ENCODE peak calls at places on chromosomes 16 and 17, in nine cellular contexts. U, Y, K, Q, T, M, I, Z and H are unnamed samples.

GRCh38 chr17:48013876-48014602 is 23.6 kb downstream of the COPZ2 start:
- DNase-seq in K (no peak), I (peak), Q (no peak), Y (no peak), U (no peak), M (no peak), Z (no peak), T (no peak), H (no peak)

GRCh38 chr17:47072881-47073280 is 93.8 kb upstream of the RPRML start:
- DNase-seq in M (no peak), U (peak), Q (no peak), T (no peak), K (no peak), I (no peak), Z (peak), Y (no peak), H (no peak)

GRCh38 chr17:79651266-79651665 is 40.4 kb upstream of the RBFOX3 start:
- DNase-seq in U (no peak), T (no peak), I (no peak), K (no peak), Q (no peak), M (no peak), Z (no peak), Y (peak), H (no peak)

GRCh38 chr17:49132699-49133364 is at the start of gene B4GALNT2:
- DNase-seq in K (peak), I (no peak), T (no peak), Q (peak), Z (no peak), Y (no peak), M (no peak), U (no peak), H (no peak)

GRCh38 chr17:36017799-36018198 is at the start of gene CCL23:
- DNase-seq in Z (no peak), I (no peak), T (no peak), Q (no peak), K (no peak), M (no peak), Y (no peak), U (no peak), H (no peak)

GRCh38 chr17:77738666-77739531 is 219.6 kb upstream of the TNRC6C start:
- DNase-seq in K (no peak), T (no peak), I (peak), U (no peak), M (no peak), Y (no peak), Z (no peak), Q (no peak), H (no peak)

GRCh38 chr16:4184038-4184702 is 57.7 kb downstream of the SRL start:
- DNase-seq in Z (no peak), M (no peak), T (no peak), I (peak), Q (no peak), K (no peak), U (no peak), Y (no peak), H (no peak)

GRCh38 chr16:17511340-17511739 is 40.6 kb upstream of the XYLT1 start:
- DNase-seq in Y (no peak), T (no peak), I (no peak), M (peak), U (peak), K (no peak), Z (peak), Q (no peak), H (no peak)

GRCh38 chr16:71933913-71934696 is 38.8 kb downstream of the IST1 start:
- DNase-seq in T (no peak), U (no peak), I (no peak), Q (no peak), M (no peak), Y (no peak), Z (peak), K (peak), H (no peak)

GRCh38 chr16:1666316-1666715 is 11.8 kb upstream of the JPT2 start:
- DNase-seq in M (no peak), Z (no peak), T (no peak), Q (no peak), U (no peak), Y (no peak), K (no peak), I (no peak), H (no peak)

GRCh38 chr17:75505640-75506039 is 9.7 kb downstream of the CASKIN2 start:
- DNase-seq in K (no peak), I (peak), Y (no peak), M (no peak), U (no peak), Z (no peak), Q (no peak), T (no peak), H (no peak)

GRCh38 chr17:41486809-41487530 is 2.7 kb downstream of the KRT36 start:
- DNase-seq in I (peak), M (no peak), Q (peak), Z (no peak), T (peak), K (no peak), Y (no peak), U (no peak), H (no peak)

GRCh38 chr16:86079185-86079885 is 180.4 kb downstream of the IRF8 start:
- DNase-seq in T (no peak), Q (no peak), U (no peak), I (peak), Z (no peak), Y (no peak), M (no peak), K (no peak), H (no peak)

GRCh38 chr17:56926270-56926669 is 12.4 kb upstream of the TRIM25 start:
- DNase-seq in M (no peak), T (no peak), I (no peak), Q (no peak), Z (no peak), U (no peak), Y (no peak), K (no peak), H (no peak)

GRCh38 chr17:71919181-71919580 is 201.6 kb upstream of the SOX9 start:
- DNase-seq in T (no peak), U (no peak), Y (no peak), Z (peak), I (no peak), Q (no peak), K (no peak), M (no peak), H (no peak)

DNA sequence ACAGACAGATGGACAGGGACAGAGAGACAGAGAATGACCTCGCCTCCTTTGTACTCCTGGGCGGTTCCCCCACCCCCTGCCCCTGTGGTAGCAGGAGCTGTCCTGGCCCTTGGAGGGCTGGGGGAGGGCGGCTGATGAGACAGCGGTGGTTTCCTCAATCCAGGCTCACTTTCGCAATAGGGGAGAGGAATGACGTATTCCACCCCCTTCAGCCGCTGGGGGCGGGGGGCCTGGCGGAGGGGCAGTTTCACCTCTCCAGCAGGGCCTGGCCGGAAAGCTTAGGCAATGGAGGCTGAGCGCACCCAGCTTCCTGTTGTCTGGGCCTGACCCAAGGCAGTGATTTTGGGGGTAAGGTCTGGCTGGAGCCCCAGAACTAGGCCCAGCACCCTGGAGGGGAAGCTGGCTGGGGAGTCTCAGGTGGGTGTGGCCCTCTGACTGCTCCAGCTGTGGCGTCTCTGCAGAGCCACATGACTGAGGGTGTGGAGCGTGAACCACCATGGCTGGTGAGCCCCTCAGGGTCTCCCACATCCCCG is 7.4 kb downstream of the FMNL1 start:
- DNase-seq in Y (no peak), T (peak), M (peak), K (peak), Q (peak), Z (peak), I (peak), U (peak), H (no peak)
- H3K4me3 ChIP-seq in Y (no peak), T (peak), M (no peak), K (no peak), Q (no peak), Z (no peak), I (peak), U (no peak), H (no peak)

DNA sequence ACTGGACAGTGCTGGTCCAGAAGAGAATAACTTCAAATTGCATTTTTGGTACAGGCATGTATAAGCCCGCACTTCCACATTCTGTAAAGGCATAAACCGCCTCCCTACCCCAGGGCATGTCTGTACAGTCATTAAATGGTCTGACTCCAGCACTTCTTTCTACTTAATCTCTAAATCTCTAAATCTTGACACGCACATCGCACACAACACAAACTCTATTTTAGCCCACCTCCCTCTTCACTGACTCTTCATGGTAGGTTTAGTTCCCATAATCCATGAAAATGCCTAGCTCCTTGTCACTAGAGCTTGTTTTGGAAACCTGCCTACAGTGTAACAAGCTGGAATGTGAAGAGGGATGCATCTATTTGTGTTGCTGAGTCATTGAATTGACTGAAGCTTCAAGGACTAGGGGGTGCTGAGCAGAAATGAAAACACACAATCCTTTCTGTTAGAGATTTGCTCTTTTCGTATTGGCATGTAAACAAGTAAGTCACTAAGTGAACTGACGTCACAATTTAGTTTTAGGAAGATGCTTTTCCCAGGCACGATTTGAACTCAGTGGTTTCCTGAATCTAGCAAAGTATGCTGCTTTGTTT is 1.6 kb upstream of the DUSP14 start:
- DNase-seq in Y (peak), T (no peak), Q (no peak), I (no peak), Z (peak), M (peak), U (peak), K (peak), H (no peak)
- H3K4me3 ChIP-seq in Y (no peak), T (peak), Q (peak), I (no peak), Z (peak), M (peak), U (peak), K (peak), H (no peak)

DNA sequence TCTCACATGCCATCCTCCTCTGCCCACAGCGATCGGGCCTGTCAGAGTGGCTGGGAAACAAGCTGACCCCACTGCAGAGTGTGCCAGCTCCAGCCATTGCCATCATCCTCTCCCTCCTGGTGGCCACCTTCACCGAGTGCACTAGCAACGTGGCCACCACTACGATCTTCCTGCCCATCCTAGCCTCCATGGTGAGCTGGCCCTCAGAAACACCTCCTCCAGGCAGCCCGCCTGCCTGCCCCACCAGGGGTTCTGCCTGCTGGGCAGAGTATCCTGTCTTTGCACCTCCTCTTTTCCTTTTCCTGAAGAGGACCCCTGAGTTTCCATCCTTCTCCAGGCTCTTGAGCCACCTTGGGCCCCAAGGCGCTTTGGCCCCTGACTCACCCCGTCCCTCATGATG is 10.5 kb upstream of the FOXN1 start:
- DNase-seq in K (no peak), I (no peak), M (no peak), Z (no peak), Y (no peak), Q (no peak), T (no peak), U (no peak), H (no peak)
- H3K4me3 ChIP-seq in K (no peak), I (no peak), M (no peak), Z (no peak), Y (no peak), Q (no peak), T (no peak), U (no peak), H (no peak)

GRCh38 chr17:81958633-81959342 is 2.2 kb downstream of the NOTUM start:
- DNase-seq in U (no peak), Q (no peak), I (no peak), Z (no peak), K (no peak), Y (no peak), T (no peak), M (no peak), H (no peak)
- H3K4me3 ChIP-seq in U (no peak), Q (no peak), I (no peak), Z (no peak), K (no peak), Y (no peak), T (peak), M (no peak), H (peak)

GRCh38 chr16:47079883-47080282 is 63.9 kb downstream of the NETO2 start:
- DNase-seq in Y (no peak), Q (no peak), I (no peak), U (no peak), K (no peak), Z (no peak), T (no peak), M (no peak), H (no peak)
- H3K4me3 ChIP-seq in Y (no peak), Q (no peak), I (no peak), U (no peak), K (no peak), Z (no peak), T (no peak), M (no peak), H (no peak)

GRCh38 chr17:32007463-32008298 is 498 bp downstream of the LRRC37B start:
- DNase-seq in I (no peak), Y (peak), Z (peak), Q (peak), T (peak), U (no peak), K (peak), M (no peak), H (peak)

GRCh38 chr17:32009262-32009542 is 2.0 kb downstream of the LRRC37B start:
- DNase-seq in M (no peak), Z (no peak), Y (no peak), K (no peak), Q (no peak), I (peak), T (no peak), U (no peak), H (no peak)

GRCh38 chr17:32015245-32016013 is 8.2 kb downstream of the LRRC37B start:
- DNase-seq in T (no peak), K (no peak), Y (no peak), U (no peak), I (peak), M (no peak), Z (peak), Q (no peak), H (no peak)

GRCh38 chr17:32006957-32007462 is at the start of gene LRRC37B:
- DNase-seq in Y (peak), T (peak), Z (peak), K (peak), I (peak), M (no peak), U (no peak), Q (peak), H (peak)

GRCh38 chr17:32010114-32010513 is 2.9 kb downstream of the LRRC37B start:
- DNase-seq in I (no peak), U (no peak), M (no peak), Z (no peak), T (no peak), Y (no peak), Q (no peak), K (no peak), H (no peak)
- H3K4me3 ChIP-seq in I (no peak), U (no peak), M (no peak), Z (no peak), T (peak), Y (no peak), Q (no peak), K (no peak), H (no peak)

DNA sequence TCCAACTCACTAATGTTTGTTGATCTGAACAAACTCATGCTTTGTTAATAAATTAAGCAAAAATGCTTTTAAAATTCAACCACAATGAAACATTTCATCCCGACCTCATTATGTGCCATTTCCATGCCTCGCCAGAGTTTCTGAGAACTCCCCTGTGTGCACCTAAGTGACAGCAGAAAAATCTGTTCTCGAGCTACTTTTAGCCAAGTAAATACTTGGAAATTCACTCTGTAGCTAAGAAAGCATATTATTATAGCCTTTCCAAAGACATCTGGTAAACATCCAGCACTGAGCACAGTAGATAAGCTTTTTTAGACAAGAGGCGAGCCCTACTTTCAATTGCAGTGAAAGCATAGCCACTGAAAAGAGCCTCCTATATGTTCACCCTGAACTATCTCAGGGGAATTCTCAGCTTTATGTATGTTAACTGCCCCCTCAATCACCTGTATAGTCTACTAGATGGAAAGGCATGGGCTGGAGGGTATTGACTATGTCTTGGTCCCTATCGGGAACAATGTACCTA is 242.8 kb upstream of the PSMD7 start:
- DNase-seq in U (no peak), Y (no peak), Z (no peak), T (no peak), K (no peak), Q (no peak), I (no peak), M (no peak), H (no peak)
- H3K4me3 ChIP-seq in U (no peak), Y (no peak), Z (no peak), T (no peak), K (no peak), Q (no peak), I (no peak), M (no peak), H (no peak)

GRCh38 chr17:29430275-29430674 is 40.1 kb downstream of the TAOK1 start:
- DNase-seq in Q (no peak), Y (no peak), K (no peak), U (no peak), Z (no peak), T (no peak), M (no peak), I (no peak), H (no peak)
- H3K4me3 ChIP-seq in Q (no peak), Y (no peak), K (no peak), U (no peak), Z (no peak), T (no peak), M (no peak), I (no peak), H (no peak)

GRCh38 chr16:81778861-81779539 is at the start of gene PLCG2:
- DNase-seq in T (peak), U (no peak), Q (peak), Z (peak), K (peak), Y (peak), I (peak), M (no peak), H (no peak)
- H3K4me3 ChIP-seq in T (peak), U (peak), Q (peak), Z (peak), K (peak), Y (peak), I (peak), M (no peak), H (peak)